ENCODE peak calls at places on chromosome 15, in eight cellular contexts. T is AG09309, S is brain microvascular endothelial cell, N is astrocyte of the spinal cord, X is HepG2, L is uterus, V is PC-9, P is fibroblast of lung. U is an unnamed sample.

GRCh38 chr15:78105541-78106241 is 13.3 kb downstream of the SH2D7 start:
- DNase-seq in T (no peak), P (peak), V (no peak), S (peak), L (no peak), X (peak), N (no peak), U (no peak)

GRCh38 chr15:70483513-70483912 is 279.8 kb downstream of the UACA start:
- DNase-seq in N (no peak), S (no peak), V (no peak), T (no peak), L (no peak), P (no peak), X (no peak), U (no peak)

GRCh38 chr15:40357246-40357645 is 773 bp upstream of the DISP2 start:
- DNase-seq in N (no peak), S (no peak), T (no peak), V (no peak), X (no peak), P (no peak), L (no peak), U (no peak)

GRCh38 chr15:64006642-64007041 is 39.6 kb downstream of the DAPK2 start:
- DNase-seq in N (no peak), P (no peak), T (no peak), S (no peak), L (no peak), X (no peak), V (peak), U (no peak)

GRCh38 chr15:37246065-37246464 is 145.7 kb upstream of the MEIS2 start:
- DNase-seq in V (no peak), N (no peak), S (no peak), L (no peak), T (no peak), X (no peak), P (peak), U (no peak)

GRCh38 chr15:29695486-29696167 is 126.6 kb downstream of the TJP1 start:
- DNase-seq in S (no peak), T (no peak), N (no peak), V (no peak), P (no peak), L (no peak), X (peak), U (no peak)

GRCh38 chr15:79858469-79858868 is 38.3 kb downstream of the MTHFS start:
- DNase-seq in P (no peak), T (no peak), X (no peak), S (no peak), L (no peak), N (no peak), V (no peak), U (no peak)

GRCh38 chr15:23857028-23857641 is 170.0 kb upstream of the NDN start:
- DNase-seq in T (no peak), V (peak), L (peak), X (peak), N (peak), S (peak), P (peak), U (no peak)

GRCh38 chr15:44537728-44538240 is 837 bp downstream of the EIF3J start:
- DNase-seq in P (peak), T (no peak), N (peak), S (peak), V (no peak), X (peak), L (no peak), U (no peak)

GRCh38 chr15:89136818-89137772 is 48.8 kb downstream of the ABHD2 start:
- DNase-seq in P (no peak), V (no peak), L (no peak), N (no peak), X (peak), S (no peak), T (no peak), U (no peak)

GRCh38 chr15:24879492-24879891 is 75.3 kb upstream of the SNRPN start:
- DNase-seq in N (no peak), T (no peak), X (no peak), P (no peak), S (no peak), V (no peak), L (no peak), U (no peak)

GRCh38 chr15:38069506-38069905 is 135.1 kb downstream of the TMCO5A start:
- DNase-seq in P (peak), L (peak), T (no peak), X (no peak), V (peak), N (peak), S (peak), U (peak)

GRCh38 chr15:94844188-94844532 is 612.8 kb downstream of the MCTP2 start:
- DNase-seq in T (no peak), P (peak), V (no peak), S (no peak), X (peak), N (no peak), L (no peak), U (no peak)

GRCh38 chr15:67558502-67558901 is 16.0 kb downstream of the MAP2K5 start:
- DNase-seq in L (no peak), X (no peak), P (no peak), V (no peak), T (no peak), S (no peak), N (no peak), U (no peak)

GRCh38 chr15:57892181-57892580 is 173.3 kb downstream of the ALDH1A2 start:
- DNase-seq in L (no peak), P (peak), S (peak), V (no peak), T (no peak), N (no peak), X (no peak), U (no peak)

GRCh38 chr15:57485869-57486268 is 105.8 kb upstream of the MYZAP start:
- DNase-seq in N (peak), X (peak), S (peak), L (no peak), T (no peak), P (peak), V (peak), U (no peak)

GRCh38 chr15:75352186-75352585 is 5.3 kb downstream of the NEIL1 start:
- DNase-seq in L (no peak), V (no peak), P (no peak), T (no peak), S (no peak), N (no peak), X (no peak), U (no peak)
- TF ChIP-seq CTCF in L (no peak), V (no peak), P (no peak), T (no peak), S (no peak), N (no peak), X (no peak), U (no peak)

DNA sequence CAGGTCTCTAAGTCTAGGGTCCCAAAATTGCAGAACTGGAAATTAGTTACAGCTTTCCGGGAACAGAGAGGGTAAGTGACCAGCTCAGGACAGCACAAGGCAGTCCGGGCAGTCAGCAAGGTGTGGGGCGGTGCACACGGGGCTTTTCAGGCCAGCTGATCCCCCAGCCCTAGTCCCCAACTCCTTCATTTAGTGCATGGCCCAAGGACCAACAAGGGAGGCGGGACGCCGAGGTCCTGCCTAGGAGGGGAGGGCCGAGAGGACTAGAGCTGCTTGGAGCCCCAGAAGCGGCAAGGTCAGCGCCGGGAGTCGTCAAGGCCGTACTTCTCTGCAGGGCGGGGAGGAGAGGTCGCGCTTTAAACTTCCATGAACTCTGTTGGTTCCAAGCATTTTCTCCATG is 2.0 kb upstream of the PDE8A start:
- DNase-seq in X (no peak), P (no peak), T (no peak), L (no peak), N (no peak), S (no peak), V (peak), U (no peak)
- H3K4me3 ChIP-seq in X (peak), P (no peak), T (no peak), L (no peak), N (no peak), S (peak), V (peak), U (peak)

DNA sequence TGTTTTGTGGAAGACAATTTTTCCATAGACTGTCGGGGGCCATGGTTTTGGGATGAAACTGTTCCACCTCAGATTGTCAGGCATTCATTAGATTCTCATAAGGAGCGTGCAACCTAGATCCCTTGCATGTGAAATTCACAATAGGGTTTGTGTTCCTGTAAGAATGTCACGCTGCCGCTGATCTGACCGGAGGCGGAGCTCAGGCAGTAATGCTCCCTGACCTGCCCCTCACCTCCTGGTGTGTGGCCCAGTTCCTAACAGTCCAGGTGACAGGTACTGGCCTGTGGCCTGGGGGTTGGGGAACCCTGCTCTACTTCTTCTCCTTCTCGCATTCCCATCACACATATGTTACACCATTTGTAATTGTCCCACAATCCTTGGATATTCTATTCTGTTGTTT is 11.0 kb downstream of the CHRNA7 start:
- DNase-seq in T (no peak), V (no peak), X (no peak), P (no peak), L (no peak), N (no peak), S (no peak), U (no peak)
- TF ChIP-seq CTCF in T (no peak), V (no peak), X (no peak), P (no peak), L (no peak), N (no peak), S (no peak), U (no peak)

GRCh38 chr15:90883526-90883931 is 775 bp upstream of the FES start:
- DNase-seq in X (no peak), L (no peak), S (no peak), V (no peak), T (no peak), N (no peak), P (no peak), U (no peak)
- H3K4me3 ChIP-seq in X (peak), L (peak), S (no peak), V (no peak), T (no peak), N (no peak), P (peak), U (no peak)

GRCh38 chr15:60390931-60391501 is 6.8 kb downstream of the ANXA2 start:
- DNase-seq in T (no peak), N (peak), S (peak), P (peak), L (peak), V (peak), X (peak), U (no peak)
- TF ChIP-seq CTCF in T (peak), N (no peak), S (peak), P (peak), L (no peak), V (no peak), X (no peak), U (no peak)

DNA sequence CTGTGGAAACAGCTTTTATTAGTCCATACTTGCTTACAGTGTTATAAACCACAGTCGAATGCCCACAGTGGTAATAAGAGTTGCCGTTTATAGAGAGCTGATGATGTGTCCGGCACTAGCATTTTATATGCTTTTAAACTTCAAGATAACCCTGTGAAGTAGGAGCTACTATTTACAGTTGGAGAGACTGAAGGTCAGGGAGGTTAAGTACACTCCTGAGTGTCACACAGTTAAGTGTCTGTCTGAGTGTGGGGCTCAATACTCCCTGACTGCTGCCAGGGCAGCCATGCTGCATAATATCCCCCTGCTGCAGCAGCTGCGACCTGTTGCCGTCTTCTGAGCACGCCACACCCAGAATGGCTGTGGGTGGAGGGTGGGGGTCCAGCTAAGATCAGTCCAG is 89.9 kb upstream of the TNFAIP8L3 start:
- DNase-seq in V (no peak), T (no peak), L (no peak), N (no peak), S (no peak), P (no peak), X (no peak), U (no peak)
- H3K4me3 ChIP-seq in V (no peak), T (no peak), L (no peak), N (no peak), S (no peak), P (no peak), X (no peak), U (no peak)

DNA sequence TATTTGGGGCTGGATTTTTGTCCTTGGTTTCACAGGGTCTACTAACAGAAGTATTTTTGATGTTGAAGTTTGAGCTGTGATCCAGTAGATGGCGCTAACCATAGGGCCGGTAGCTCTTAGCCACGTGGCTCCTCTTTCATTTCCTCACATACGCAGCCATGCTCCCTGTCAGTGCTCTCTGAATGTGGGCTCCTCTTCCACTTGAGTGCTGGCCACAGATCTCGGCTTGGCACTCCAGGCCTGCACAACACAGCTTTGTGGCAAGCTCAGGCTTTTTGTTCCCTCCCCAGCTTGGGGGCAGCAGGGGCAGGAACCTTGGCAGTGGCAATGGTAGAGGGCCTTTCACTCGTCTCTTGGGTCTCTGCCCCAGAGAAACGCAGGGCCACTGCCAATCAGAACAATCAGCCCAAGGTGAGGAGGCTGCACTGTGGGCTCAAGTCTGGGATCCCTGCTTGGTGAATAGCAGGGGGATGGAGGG is 18.6 kb upstream of the DNAAF4 start:
- DNase-seq in L (no peak), X (peak), V (no peak), P (peak), T (peak), S (peak), N (peak), U (peak)
- TF ChIP-seq CTCF in L (peak), X (peak), V (peak), P (peak), T (peak), S (peak), N (peak), U (peak)

U was measured in HFF-Myc.